ENCODE peak calls at places on chromosomes 1 and 21, in five cellular contexts. A is astrocyte of the cerebellum, D is thoracic aorta, T is esophagus squamous epithelium, L is heart left ventricle. J is an unnamed sample.

GRCh38 chr1:2382621-2383361 is 8.6 kb downstream of the MORN1 start:
- DNase-seq in D (no peak), L (peak), T (no peak), A (no peak), J (peak)

GRCh38 chr1:116504308-116505156 is 66.3 kb downstream of the CD58 start:
- DNase-seq in A (no peak), D (peak), T (peak), L (peak), J (peak)

GRCh38 chr21:29719561-29719960 is 220.2 kb downstream of the GRIK1 start:
- DNase-seq in D (no peak), T (no peak), L (no peak), A (no peak), J (no peak)

GRCh38 chr1:198564716-198565115 is 24.2 kb upstream of the ATP6V1G3 start:
- DNase-seq in L (no peak), A (no peak), T (no peak), D (no peak), J (no peak)

GRCh38 chr1:38297852-38298251 is 251.3 kb upstream of the POU3F1 start:
- DNase-seq in T (no peak), D (no peak), A (peak), L (no peak), J (no peak)

GRCh38 chr1:182446033-182446669 is 3.8 kb upstream of the RGSL1 start:
- DNase-seq in A (no peak), L (no peak), T (no peak), D (no peak), J (no peak)

GRCh38 chr1:32393832-32394140 is 455 bp downstream of the BSDC1 start:
- DNase-seq in D (no peak), A (no peak), L (no peak), T (no peak), J (peak)

GRCh38 chr1:200780545-200781444 is 42.1 kb downstream of the CAMSAP2 start:
- DNase-seq in L (no peak), A (peak), T (no peak), D (no peak), J (no peak)

GRCh38 chr1:19222979-19223824 is 13.1 kb upstream of the UBR4 start:
- DNase-seq in D (no peak), A (no peak), T (no peak), L (no peak), J (no peak)

GRCh38 chr21:42513151-42513984 is at the start of gene SLC37A1:
- DNase-seq in T (no peak), D (no peak), A (no peak), L (no peak), J (peak)

GRCh38 chr1:94384485-94385353 is 33.5 kb upstream of the ABCD3 start:
- DNase-seq in A (no peak), T (no peak), L (no peak), D (no peak), J (no peak)

GRCh38 chr1:215459136-215459535 is 108.0 kb upstream of the KCTD3 start:
- DNase-seq in T (no peak), L (no peak), A (no peak), D (no peak), J (no peak)

GRCh38 chr1:147753084-147753483 is 7.3 kb downstream of the GJA5 start:
- DNase-seq in A (no peak), D (no peak), T (no peak), L (peak), J (no peak)

GRCh38 chr1:199550384-199551067 is 477.0 kb upstream of the NR5A2 start:
- DNase-seq in T (no peak), A (peak), L (no peak), D (no peak), J (no peak)

GRCh38 chr1:159879977-159880376 is 17.5 kb upstream of the VSIG8 start:
- DNase-seq in T (no peak), A (no peak), D (no peak), L (no peak), J (no peak)

GRCh38 chr1:171137580-171137979 is 46.9 kb downstream of the FMO3 start:
- DNase-seq in A (no peak), D (no peak), L (no peak), T (no peak), J (no peak)

GRCh38 chr1:235442788-235443429 is 61.3 kb downstream of the B3GALNT2 start:
- DNase-seq in D (no peak), L (no peak), T (no peak), A (peak), J (no peak)

GRCh38 chr1:17711577-17711910 is 43.6 kb upstream of the ACTL8 start:
- DNase-seq in T (no peak), A (no peak), D (no peak), L (no peak), J (no peak)

GRCh38 chr21:38804617-38805281 is 980 bp upstream of the ETS2 start:
- DNase-seq in D (no peak), T (no peak), A (no peak), L (peak), J (peak)

GRCh38 chr1:200082329-200082728 is 54.8 kb downstream of the NR5A2 start:
- DNase-seq in D (no peak), A (no peak), T (no peak), L (no peak), J (no peak)

GRCh38 chr1:89671775-89672488 is 39.0 kb downstream of the LRRC8C start:
- DNase-seq in T (no peak), L (no peak), D (no peak), A (no peak), J (no peak)

GRCh38 chr1:247415423-247416361 is at the start of gene NLRP3:
- DNase-seq in T (no peak), D (no peak), L (peak), A (no peak), J (peak)

DNA sequence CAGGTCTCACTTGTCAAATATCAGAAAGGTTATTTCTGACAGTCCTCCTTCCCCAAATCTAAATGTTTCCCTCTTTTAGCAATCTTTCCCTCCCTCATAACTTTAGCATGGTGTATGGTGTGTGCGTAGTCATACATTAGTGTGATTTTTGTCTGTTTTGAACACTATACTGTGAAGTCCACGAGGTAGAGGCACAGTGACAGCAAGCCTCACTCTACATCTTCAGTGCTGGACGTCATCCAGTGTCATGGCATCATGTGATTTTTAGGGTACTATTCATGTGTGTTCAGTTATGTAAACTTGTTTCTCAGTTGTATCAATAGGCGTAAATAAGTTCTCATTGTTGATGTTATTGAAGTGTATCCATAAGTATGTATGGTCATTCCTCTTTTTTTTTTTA is 39.1 kb downstream of the DYRK1A start:
- DNase-seq in A (no peak), T (no peak), D (no peak), L (no peak), J (no peak)
- H3K4me3 ChIP-seq in A (no peak), T (no peak), D (no peak), L (no peak), J (no peak)

GRCh38 chr21:43892984-43893535 is 28.0 kb downstream of the AGPAT3 start:
- DNase-seq in L (no peak), D (no peak), A (no peak), T (no peak), J (no peak)

GRCh38 chr21:43894206-43894577 is 29.2 kb downstream of the AGPAT3 start:
- DNase-seq in L (no peak), A (no peak), T (no peak), D (no peak), J (no peak)

GRCh38 chr21:43890042-43890441 is 25.0 kb downstream of the AGPAT3 start:
- DNase-seq in D (no peak), A (no peak), L (no peak), T (no peak), J (no peak)

GRCh38 chr21:43892334-43892733 is 27.3 kb downstream of the AGPAT3 start:
- DNase-seq in A (no peak), D (no peak), L (no peak), T (no peak), J (no peak)

GRCh38 chr21:43893536-43894205 is 28.6 kb downstream of the AGPAT3 start:
- DNase-seq in A (no peak), D (no peak), L (no peak), T (no peak), J (no peak)
- H3K4me3 ChIP-seq in A (no peak), D (no peak), L (no peak), T (peak), J (no peak)

DNA sequence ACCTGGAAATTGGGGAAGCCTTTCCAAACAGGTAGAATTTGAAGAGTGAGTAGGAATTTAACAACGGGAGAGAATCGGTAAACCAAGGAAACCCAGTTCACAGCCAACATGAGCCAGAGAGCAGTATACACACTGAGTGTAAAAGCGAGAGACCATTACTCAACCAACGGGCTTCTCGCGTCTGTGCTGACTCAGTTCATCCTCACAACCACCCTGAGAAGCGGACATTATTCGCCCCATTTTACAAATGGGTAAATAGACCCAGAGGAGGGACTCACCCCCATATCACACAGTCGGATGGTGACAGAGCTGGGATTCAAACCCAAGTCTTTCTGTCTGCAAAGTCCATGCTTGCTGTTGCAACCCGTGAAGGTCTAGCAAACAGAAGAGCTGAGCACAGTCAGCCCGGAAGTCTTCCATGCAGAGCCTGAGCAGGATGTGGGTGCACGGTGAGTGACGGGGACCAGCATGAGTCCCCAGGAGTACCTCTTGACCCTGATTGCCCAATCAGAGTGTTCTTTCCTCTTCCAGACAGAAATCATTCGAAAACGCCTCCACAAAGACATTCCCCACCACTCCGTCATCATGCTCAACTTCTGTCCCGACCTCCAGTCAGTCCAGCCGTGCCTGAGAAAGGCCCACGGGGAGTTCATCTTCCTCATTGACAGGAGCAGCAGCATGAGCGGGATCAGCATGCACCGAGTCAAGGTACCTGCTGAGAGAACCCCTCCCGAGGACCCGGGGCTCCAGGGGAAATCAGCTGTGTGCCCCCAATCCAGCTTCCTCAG is 32.3 kb downstream of the VWA5B1 start:
- DNase-seq in A (no peak), D (no peak), L (no peak), T (no peak), J (no peak)
- H3K4me3 ChIP-seq in A (no peak), D (no peak), L (no peak), T (no peak), J (no peak)

GRCh38 chr1:211828584-211829342 is 1.8 kb downstream of the LPGAT1 start:
- DNase-seq in A (no peak), L (no peak), T (no peak), D (no peak), J (no peak)

GRCh38 chr1:211829343-211830054 is 1.1 kb downstream of the LPGAT1 start:
- DNase-seq in A (no peak), D (no peak), T (no peak), L (peak), J (peak)

GRCh38 chr1:211830055-211830329 is 571 bp downstream of the LPGAT1 start:
- DNase-seq in L (no peak), A (no peak), T (no peak), D (no peak), J (peak)

GRCh38 chr1:211822677-211823426 is 7.7 kb downstream of the LPGAT1 start:
- DNase-seq in A (no peak), L (no peak), D (no peak), T (no peak), J (no peak)

DNA sequence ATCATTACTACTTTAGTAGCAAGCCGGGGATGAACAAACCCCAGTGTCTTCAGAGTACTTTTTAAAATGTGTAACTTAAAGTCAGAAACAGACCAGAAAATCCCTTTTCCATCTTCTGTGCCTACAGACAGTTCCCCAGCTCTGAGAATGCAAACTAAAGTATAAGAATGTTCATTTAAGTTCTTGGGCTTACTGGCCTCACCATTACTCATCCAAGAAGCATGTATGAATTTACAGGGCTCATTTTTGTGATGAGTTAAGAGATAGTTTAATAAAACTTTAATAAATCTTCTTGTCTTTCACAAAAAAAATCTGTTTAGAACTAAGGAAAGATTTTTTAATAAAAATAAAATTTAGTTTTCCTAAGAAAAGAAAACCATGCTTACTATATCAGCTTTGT is 4.6 kb downstream of the LPGAT1 start:
- DNase-seq in D (no peak), L (no peak), A (no peak), T (no peak), J (no peak)
- H3K4me3 ChIP-seq in D (no peak), L (no peak), A (no peak), T (no peak), J (no peak)

GRCh38 chr21:34885125-34885524 is 164.0 kb downstream of the RUNX1 start:
- DNase-seq in D (no peak), L (no peak), A (no peak), T (no peak), J (no peak)
- H3K4me3 ChIP-seq in D (peak), L (peak), A (peak), T (peak), J (no peak)

J was measured in testis.